ENCODE peak calls at places on chromosomes 4 and X, in eight cellular contexts. One of them, this sample, is unnamed. For H3K4me1, the result is how much of the 10 kb centered on the place peaks cover.

GRCh38 chr4:67891645-67892044 is 7.8 kb upstream of the TMPRSS11D start:
- DNase-seq in H1: no peak
- DNase-seq in aorta: no peak
- DNase-seq in colonic mucosa: no peak
- DNase-seq in CD8-positive, alpha-beta T cell: no peak
- DNase-seq in CD8-positive, alpha-beta memory T cell: no peak
- DNase-seq in endodermal cell: no peak
- DNase-seq in GM23248: no peak
- DNase-seq in this sample: no peak

GRCh38 chrX:35726176-35726575 is 72.0 kb upstream of the MAGEB16 start:
- DNase-seq in H1: no peak
- DNase-seq in aorta: no peak
- DNase-seq in colonic mucosa: no peak
- DNase-seq in CD8-positive, alpha-beta T cell: no peak
- DNase-seq in CD8-positive, alpha-beta memory T cell: no peak
- DNase-seq in endodermal cell: no peak
- DNase-seq in GM23248: peak
- DNase-seq in this sample: no peak

GRCh38 chr4:27149541-27150212 is 289.0 kb downstream of the STIM2 start:
- DNase-seq in H1: no peak
- DNase-seq in aorta: no peak
- DNase-seq in colonic mucosa: no peak
- DNase-seq in CD8-positive, alpha-beta T cell: no peak
- DNase-seq in CD8-positive, alpha-beta memory T cell: no peak
- DNase-seq in endodermal cell: no peak
- DNase-seq in GM23248: peak
- DNase-seq in this sample: no peak

GRCh38 chrX:121028419-121028818 is 19.0 kb upstream of the GLUD2 start:
- DNase-seq in H1: no peak
- DNase-seq in aorta: no peak
- DNase-seq in colonic mucosa: no peak
- DNase-seq in CD8-positive, alpha-beta T cell: no peak
- DNase-seq in CD8-positive, alpha-beta memory T cell: no peak
- DNase-seq in endodermal cell: no peak
- DNase-seq in GM23248: no peak
- DNase-seq in this sample: no peak

GRCh38 chr4:97370581-97370980 is 772.7 kb downstream of the STPG2 start:
- DNase-seq in H1: no peak
- DNase-seq in aorta: no peak
- DNase-seq in colonic mucosa: no peak
- DNase-seq in CD8-positive, alpha-beta T cell: no peak
- DNase-seq in CD8-positive, alpha-beta memory T cell: no peak
- DNase-seq in endodermal cell: no peak
- DNase-seq in GM23248: no peak
- DNase-seq in this sample: no peak

GRCh38 chr4:15088394-15089041 is 86.2 kb downstream of the CPEB2 start:
- DNase-seq in H1: no peak
- DNase-seq in aorta: no peak
- DNase-seq in colonic mucosa: no peak
- DNase-seq in CD8-positive, alpha-beta T cell: no peak
- DNase-seq in CD8-positive, alpha-beta memory T cell: no peak
- DNase-seq in endodermal cell: no peak
- DNase-seq in GM23248: no peak
- DNase-seq in this sample: no peak

GRCh38 chr4:2806392-2807355 is 13.8 kb downstream of the SH3BP2 start:
- DNase-seq in H1: no peak
- DNase-seq in aorta: peak
- DNase-seq in colonic mucosa: peak
- DNase-seq in CD8-positive, alpha-beta T cell: no peak
- DNase-seq in CD8-positive, alpha-beta memory T cell: no peak
- DNase-seq in endodermal cell: no peak
- DNase-seq in GM23248: peak
- DNase-seq in this sample: peak

GRCh38 chrX:63920875-63921274 is 135.9 kb upstream of the ARHGEF9 start:
- DNase-seq in H1: no peak
- DNase-seq in aorta: no peak
- DNase-seq in colonic mucosa: no peak
- DNase-seq in CD8-positive, alpha-beta T cell: no peak
- DNase-seq in CD8-positive, alpha-beta memory T cell: no peak
- DNase-seq in endodermal cell: no peak
- DNase-seq in GM23248: no peak
- DNase-seq in this sample: no peak

GRCh38 chr4:122765702-122766352 is 33.3 kb downstream of the BBS12 start:
- DNase-seq in H1: no peak
- DNase-seq in aorta: peak
- DNase-seq in colonic mucosa: no peak
- DNase-seq in CD8-positive, alpha-beta T cell: no peak
- DNase-seq in CD8-positive, alpha-beta memory T cell: no peak
- DNase-seq in endodermal cell: no peak
- DNase-seq in GM23248: peak
- DNase-seq in this sample: no peak

GRCh38 chr4:87557348-87557747 is 28.2 kb upstream of the SPARCL1 start:
- DNase-seq in H1: no peak
- DNase-seq in aorta: no peak
- DNase-seq in colonic mucosa: no peak
- DNase-seq in CD8-positive, alpha-beta T cell: no peak
- DNase-seq in CD8-positive, alpha-beta memory T cell: no peak
- DNase-seq in endodermal cell: no peak
- DNase-seq in GM23248: no peak
- DNase-seq in this sample: no peak

DNA sequence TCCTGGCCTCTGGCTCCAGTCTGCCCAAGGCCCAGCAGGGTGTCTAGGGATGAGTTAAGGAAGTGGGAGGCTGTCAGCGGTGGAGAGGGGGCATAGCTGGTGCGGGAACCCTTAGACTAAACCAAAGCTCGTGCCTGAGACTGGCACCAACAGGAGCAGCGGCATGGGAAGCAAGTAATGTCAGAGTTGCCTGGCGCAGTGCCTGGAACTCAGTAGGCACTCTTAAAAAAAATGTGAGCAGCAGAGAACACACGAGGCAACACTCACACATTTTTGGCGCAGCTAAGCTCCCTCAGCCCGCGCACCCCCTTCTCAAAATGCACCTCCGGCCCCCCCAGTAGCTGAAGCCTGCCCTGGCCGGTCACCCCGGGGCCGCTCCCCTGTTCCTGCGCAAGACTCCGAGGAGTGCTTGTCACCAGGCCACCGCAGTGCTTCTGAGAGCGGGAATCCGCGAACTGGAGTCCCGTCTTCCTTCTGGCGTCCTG is 583 bp downstream of the GABRE start:
- DNase-seq in H1: no peak
- DNase-seq in aorta: peak
- DNase-seq in colonic mucosa: peak
- DNase-seq in CD8-positive, alpha-beta T cell: no peak
- DNase-seq in CD8-positive, alpha-beta memory T cell: no peak
- DNase-seq in endodermal cell: no peak
- DNase-seq in GM23248: peak
- DNase-seq in this sample: peak
- H3K4me3 ChIP-seq in H1: peak
- H3K4me3 ChIP-seq in aorta: peak
- H3K4me3 ChIP-seq in colonic mucosa: peak
- H3K4me3 ChIP-seq in CD8-positive, alpha-beta T cell: no peak
- H3K4me3 ChIP-seq in CD8-positive, alpha-beta memory T cell: no peak
- H3K4me3 ChIP-seq in endodermal cell: peak
- H3K4me3 ChIP-seq in GM23248: peak
- H3K4me3 ChIP-seq in this sample: peak

GRCh38 chr4:86279247-86279960 is 80.4 kb downstream of the MAPK10 start:
- DNase-seq in H1: no peak
- DNase-seq in aorta: no peak
- DNase-seq in colonic mucosa: no peak
- DNase-seq in CD8-positive, alpha-beta T cell: no peak
- DNase-seq in CD8-positive, alpha-beta memory T cell: no peak
- DNase-seq in endodermal cell: no peak
- DNase-seq in GM23248: no peak
- DNase-seq in this sample: no peak
- H3K4me1 ChIP-seq in H1: under half
- H3K4me1 ChIP-seq in aorta: under half
- H3K4me1 ChIP-seq in colonic mucosa: under half
- H3K4me1 ChIP-seq in CD8-positive, alpha-beta T cell: under half
- H3K4me1 ChIP-seq in CD8-positive, alpha-beta memory T cell: under half
- H3K4me1 ChIP-seq in endodermal cell: under half
- H3K4me1 ChIP-seq in GM23248: under half
- H3K4me1 ChIP-seq in this sample: under half

GRCh38 chrX:15465347-15465746 is 27.8 kb downstream of the PIR start:
- DNase-seq in H1: no peak
- DNase-seq in aorta: no peak
- DNase-seq in colonic mucosa: no peak
- DNase-seq in CD8-positive, alpha-beta T cell: no peak
- DNase-seq in CD8-positive, alpha-beta memory T cell: no peak
- DNase-seq in endodermal cell: no peak
- DNase-seq in GM23248: peak
- DNase-seq in this sample: no peak
- H3K27ac ChIP-seq in H1: no peak
- H3K27ac ChIP-seq in aorta: no peak
- H3K27ac ChIP-seq in colonic mucosa: no peak
- H3K27ac ChIP-seq in CD8-positive, alpha-beta T cell: no peak
- H3K27ac ChIP-seq in CD8-positive, alpha-beta memory T cell: no peak
- H3K27ac ChIP-seq in endodermal cell: no peak
- H3K27ac ChIP-seq in GM23248: no peak
- H3K27ac ChIP-seq in this sample: no peak

GRCh38 chr4:6778435-6778834 is 4.1 kb upstream of the KIAA0232 start:
- DNase-seq in H1: no peak
- DNase-seq in aorta: no peak
- DNase-seq in colonic mucosa: no peak
- DNase-seq in CD8-positive, alpha-beta T cell: no peak
- DNase-seq in CD8-positive, alpha-beta memory T cell: no peak
- DNase-seq in endodermal cell: no peak
- DNase-seq in GM23248: no peak
- DNase-seq in this sample: no peak
- H3K4me3 ChIP-seq in H1: no peak
- H3K4me3 ChIP-seq in aorta: no peak
- H3K4me3 ChIP-seq in colonic mucosa: no peak
- H3K4me3 ChIP-seq in CD8-positive, alpha-beta T cell: no peak
- H3K4me3 ChIP-seq in CD8-positive, alpha-beta memory T cell: no peak
- H3K4me3 ChIP-seq in endodermal cell: no peak
- H3K4me3 ChIP-seq in GM23248: no peak
- H3K4me3 ChIP-seq in this sample: no peak

GRCh38 chr4:144578681-144579080 is 67.3 kb upstream of the HHIP start:
- DNase-seq in H1: no peak
- DNase-seq in aorta: no peak
- DNase-seq in colonic mucosa: no peak
- DNase-seq in CD8-positive, alpha-beta T cell: no peak
- DNase-seq in CD8-positive, alpha-beta memory T cell: no peak
- DNase-seq in endodermal cell: no peak
- DNase-seq in GM23248: peak
- DNase-seq in this sample: no peak
- H3K4me1 ChIP-seq in H1: under half
- H3K4me1 ChIP-seq in aorta: under half
- H3K4me1 ChIP-seq in colonic mucosa: under half
- H3K4me1 ChIP-seq in CD8-positive, alpha-beta T cell: under half
- H3K4me1 ChIP-seq in CD8-positive, alpha-beta memory T cell: under half
- H3K4me1 ChIP-seq in endodermal cell: under half
- H3K4me1 ChIP-seq in GM23248: under half
- H3K4me1 ChIP-seq in this sample: under half

GRCh38 chr4:139508581-139509237 is 47.3 kb downstream of the SETD7 start:
- DNase-seq in H1: no peak
- DNase-seq in aorta: no peak
- DNase-seq in colonic mucosa: no peak
- DNase-seq in CD8-positive, alpha-beta T cell: no peak
- DNase-seq in CD8-positive, alpha-beta memory T cell: no peak
- DNase-seq in endodermal cell: no peak
- DNase-seq in GM23248: no peak
- DNase-seq in this sample: no peak

GRCh38 chr4:139511320-139511719 is 44.7 kb downstream of the SETD7 start:
- DNase-seq in H1: no peak
- DNase-seq in aorta: no peak
- DNase-seq in colonic mucosa: no peak
- DNase-seq in CD8-positive, alpha-beta T cell: no peak
- DNase-seq in CD8-positive, alpha-beta memory T cell: no peak
- DNase-seq in endodermal cell: no peak
- DNase-seq in GM23248: no peak
- DNase-seq in this sample: no peak

GRCh38 chr4:139506774-139507173 is 49.2 kb downstream of the SETD7 start:
- DNase-seq in H1: no peak
- DNase-seq in aorta: peak
- DNase-seq in colonic mucosa: no peak
- DNase-seq in CD8-positive, alpha-beta T cell: no peak
- DNase-seq in CD8-positive, alpha-beta memory T cell: no peak
- DNase-seq in endodermal cell: no peak
- DNase-seq in GM23248: no peak
- DNase-seq in this sample: no peak

GRCh38 chr4:139514382-139515059 is 41.5 kb downstream of the SETD7 start:
- DNase-seq in H1: no peak
- DNase-seq in aorta: no peak
- DNase-seq in colonic mucosa: no peak
- DNase-seq in CD8-positive, alpha-beta T cell: no peak
- DNase-seq in CD8-positive, alpha-beta memory T cell: no peak
- DNase-seq in endodermal cell: no peak
- DNase-seq in GM23248: no peak
- DNase-seq in this sample: no peak

GRCh38 chr4:139509727-139510410 is 46.1 kb downstream of the SETD7 start:
- DNase-seq in H1: no peak
- DNase-seq in aorta: no peak
- DNase-seq in colonic mucosa: no peak
- DNase-seq in CD8-positive, alpha-beta T cell: no peak
- DNase-seq in CD8-positive, alpha-beta memory T cell: no peak
- DNase-seq in endodermal cell: peak
- DNase-seq in GM23248: peak
- DNase-seq in this sample: no peak
- H3K27ac ChIP-seq in H1: no peak
- H3K27ac ChIP-seq in aorta: no peak
- H3K27ac ChIP-seq in colonic mucosa: no peak
- H3K27ac ChIP-seq in CD8-positive, alpha-beta T cell: no peak
- H3K27ac ChIP-seq in CD8-positive, alpha-beta memory T cell: no peak
- H3K27ac ChIP-seq in endodermal cell: no peak
- H3K27ac ChIP-seq in GM23248: no peak
- H3K27ac ChIP-seq in this sample: no peak

DNA sequence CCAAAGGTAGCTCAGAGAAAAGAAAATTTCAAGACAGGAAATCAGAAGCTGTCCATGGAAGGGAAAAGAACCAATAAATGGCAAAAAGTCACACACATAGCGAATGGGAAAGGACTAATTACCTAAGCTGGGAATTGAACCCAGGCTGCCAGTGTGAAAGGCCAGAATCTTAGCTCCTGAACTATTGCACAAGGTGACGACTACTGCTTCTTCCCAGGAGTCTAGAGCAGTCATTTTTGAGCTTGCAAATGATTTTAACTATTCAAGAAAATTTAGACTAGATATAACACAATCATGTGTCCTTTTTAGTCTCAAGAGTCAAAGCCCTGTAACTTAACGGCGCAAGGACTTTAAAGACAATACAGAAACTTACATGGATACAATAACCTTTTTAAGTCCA is 34.1 kb upstream of the ZNF81 start:
- DNase-seq in H1: no peak
- DNase-seq in aorta: no peak
- DNase-seq in colonic mucosa: no peak
- DNase-seq in CD8-positive, alpha-beta T cell: no peak
- DNase-seq in CD8-positive, alpha-beta memory T cell: no peak
- DNase-seq in endodermal cell: no peak
- DNase-seq in GM23248: peak
- DNase-seq in this sample: no peak
- H3K4me3 ChIP-seq in H1: no peak
- H3K4me3 ChIP-seq in aorta: no peak
- H3K4me3 ChIP-seq in colonic mucosa: no peak
- H3K4me3 ChIP-seq in CD8-positive, alpha-beta T cell: no peak
- H3K4me3 ChIP-seq in CD8-positive, alpha-beta memory T cell: no peak
- H3K4me3 ChIP-seq in endodermal cell: no peak
- H3K4me3 ChIP-seq in GM23248: no peak
- H3K4me3 ChIP-seq in this sample: no peak